ENCODE peak calls at places on chromosomes 2 and 18, in four cellular contexts. One of them, this sample, is unnamed.

GRCh38 chr2:202642567-202642966 is 7.8 kb downstream of the FAM117B start:
- DNase-seq in astrocyte of the spinal cord: no peak
- DNase-seq in fibroblast of lung: no peak
- DNase-seq in HCT116: no peak
- DNase-seq in this sample: no peak

GRCh38 chr2:196500686-196501431 is 138.7 kb upstream of the CCDC150 start:
- DNase-seq in HCT116: no peak
- DNase-seq in fibroblast of lung: no peak
- DNase-seq in astrocyte of the spinal cord: peak
- DNase-seq in this sample: peak

GRCh38 chr2:164048729-164049128 is 312.9 kb upstream of the FIGN start:
- DNase-seq in fibroblast of lung: no peak
- DNase-seq in HCT116: no peak
- DNase-seq in astrocyte of the spinal cord: no peak
- DNase-seq in this sample: no peak

GRCh38 chr2:20135631-20136050 is 84.2 kb upstream of the LAPTM4A start:
- DNase-seq in fibroblast of lung: peak
- DNase-seq in astrocyte of the spinal cord: peak
- DNase-seq in HCT116: peak
- DNase-seq in this sample: no peak

GRCh38 chr18:8912348-8913057 is 190.0 kb upstream of the NDUFV2 start:
- DNase-seq in astrocyte of the spinal cord: no peak
- DNase-seq in HCT116: no peak
- DNase-seq in fibroblast of lung: no peak
- DNase-seq in this sample: no peak

GRCh38 chr2:205670292-205670691 is 12.0 kb upstream of the NRP2 start:
- DNase-seq in astrocyte of the spinal cord: no peak
- DNase-seq in fibroblast of lung: no peak
- DNase-seq in HCT116: no peak
- DNase-seq in this sample: no peak

GRCh38 chr18:13746636-13747035 is 20.2 kb downstream of the RNMT start:
- DNase-seq in fibroblast of lung: no peak
- DNase-seq in astrocyte of the spinal cord: no peak
- DNase-seq in HCT116: no peak
- DNase-seq in this sample: no peak

GRCh38 chr2:127134833-127135830 is 28.2 kb upstream of the BIN1 start:
- DNase-seq in fibroblast of lung: no peak
- DNase-seq in astrocyte of the spinal cord: no peak
- DNase-seq in HCT116: no peak
- DNase-seq in this sample: no peak

GRCh38 chr2:64263315-64263714 is 119.1 kb upstream of the PELI1 start:
- DNase-seq in fibroblast of lung: peak
- DNase-seq in astrocyte of the spinal cord: peak
- DNase-seq in HCT116: no peak
- DNase-seq in this sample: peak

GRCh38 chr2:146412625-146413024 is 1432.2 kb upstream of the ACVR2A start:
- DNase-seq in fibroblast of lung: no peak
- DNase-seq in HCT116: peak
- DNase-seq in astrocyte of the spinal cord: no peak
- DNase-seq in this sample: no peak

GRCh38 chr2:139585133-139585532 is 804.9 kb upstream of the NXPH2 start:
- DNase-seq in fibroblast of lung: no peak
- DNase-seq in astrocyte of the spinal cord: no peak
- DNase-seq in HCT116: no peak
- DNase-seq in this sample: no peak

GRCh38 chr2:151071382-151071781 is 190.3 kb downstream of the RBM43 start:
- DNase-seq in fibroblast of lung: peak
- DNase-seq in astrocyte of the spinal cord: peak
- DNase-seq in HCT116: peak
- DNase-seq in this sample: peak

GRCh38 chr2:86703704-86704370 is 16.3 kb upstream of the RMND5A start:
- DNase-seq in fibroblast of lung: peak
- DNase-seq in HCT116: peak
- DNase-seq in astrocyte of the spinal cord: peak
- DNase-seq in this sample: peak

GRCh38 chr2:215530191-215530968 is 94.5 kb upstream of the FN1 start:
- DNase-seq in fibroblast of lung: peak
- DNase-seq in HCT116: no peak
- DNase-seq in astrocyte of the spinal cord: peak
- DNase-seq in this sample: no peak

GRCh38 chr2:148000095-148000494 is 20.4 kb downstream of the ORC4 start:
- DNase-seq in HCT116: no peak
- DNase-seq in astrocyte of the spinal cord: no peak
- DNase-seq in fibroblast of lung: no peak
- DNase-seq in this sample: no peak

GRCh38 chr18:5059540-5060032 is 137.5 kb downstream of the AKAIN1 start:
- DNase-seq in HCT116: no peak
- DNase-seq in fibroblast of lung: no peak
- DNase-seq in astrocyte of the spinal cord: no peak
- DNase-seq in this sample: no peak

GRCh38 chr2:102186676-102187190 is at the start of gene IL1RL2:
- DNase-seq in astrocyte of the spinal cord: no peak
- DNase-seq in fibroblast of lung: no peak
- DNase-seq in HCT116: no peak
- DNase-seq in this sample: no peak

GRCh38 chr2:189782221-189782671 is 1.9 kb downstream of the ORMDL1 start:
- DNase-seq in fibroblast of lung: peak
- DNase-seq in astrocyte of the spinal cord: no peak
- DNase-seq in HCT116: no peak
- DNase-seq in this sample: no peak

GRCh38 chr18:32688821-32689220 is 84.0 kb downstream of the KLHL14 start:
- DNase-seq in fibroblast of lung: no peak
- DNase-seq in HCT116: no peak
- DNase-seq in astrocyte of the spinal cord: no peak
- DNase-seq in this sample: no peak

GRCh38 chr2:179574061-179574519 is 287.3 kb downstream of the ZNF385B start:
- DNase-seq in HCT116: no peak
- DNase-seq in fibroblast of lung: no peak
- DNase-seq in astrocyte of the spinal cord: no peak
- DNase-seq in this sample: no peak

GRCh38 chr2:138059487-138059886 is 95.2 kb downstream of the HNMT start:
- DNase-seq in HCT116: no peak
- DNase-seq in fibroblast of lung: peak
- DNase-seq in astrocyte of the spinal cord: peak
- DNase-seq in this sample: no peak

GRCh38 chr2:226649871-226650660 is 149.6 kb downstream of the IRS1 start:
- DNase-seq in fibroblast of lung: peak
- DNase-seq in HCT116: peak
- DNase-seq in astrocyte of the spinal cord: peak
- DNase-seq in this sample: peak

GRCh38 chr2:121284424-121285076 is 452 bp downstream of the TFCP2L1 start:
- DNase-seq in astrocyte of the spinal cord: no peak
- DNase-seq in fibroblast of lung: no peak
- DNase-seq in HCT116: no peak
- DNase-seq in this sample: no peak

GRCh38 chr2:200242553-200242952 is 63.9 kb upstream of the SPATS2L start:
- DNase-seq in fibroblast of lung: no peak
- DNase-seq in HCT116: no peak
- DNase-seq in astrocyte of the spinal cord: no peak
- DNase-seq in this sample: no peak

GRCh38 chr2:119208791-119209203 is 14.8 kb upstream of the STEAP3 start:
- DNase-seq in HCT116: peak
- DNase-seq in astrocyte of the spinal cord: peak
- DNase-seq in fibroblast of lung: no peak
- DNase-seq in this sample: no peak

GRCh38 chr2:54212456-54212855 is 43.6 kb downstream of the TSPYL6 start:
- DNase-seq in astrocyte of the spinal cord: peak
- DNase-seq in fibroblast of lung: peak
- DNase-seq in HCT116: no peak
- DNase-seq in this sample: peak

GRCh38 chr2:181189932-181190331 is 209.5 kb downstream of the UBE2E3 start:
- DNase-seq in HCT116: no peak
- DNase-seq in fibroblast of lung: no peak
- DNase-seq in astrocyte of the spinal cord: no peak
- DNase-seq in this sample: no peak

GRCh38 chr2:212133337-212133736 is 405.3 kb downstream of the ERBB4 start:
- DNase-seq in fibroblast of lung: no peak
- DNase-seq in HCT116: no peak
- DNase-seq in astrocyte of the spinal cord: no peak
- DNase-seq in this sample: no peak

GRCh38 chr2:237904806-237905599 is 45.6 kb downstream of the RAMP1 start:
- DNase-seq in fibroblast of lung: peak
- DNase-seq in HCT116: no peak
- DNase-seq in astrocyte of the spinal cord: peak
- DNase-seq in this sample: peak
- H3K4me3 ChIP-seq in fibroblast of lung: no peak
- H3K4me3 ChIP-seq in HCT116: no peak
- H3K4me3 ChIP-seq in astrocyte of the spinal cord: no peak
- H3K4me3 ChIP-seq in this sample: no peak

GRCh38 chr2:47551800-47552525 is 149.0 kb downstream of the MSH2 start:
- DNase-seq in HCT116: no peak
- DNase-seq in fibroblast of lung: no peak
- DNase-seq in astrocyte of the spinal cord: no peak
- DNase-seq in this sample: no peak
- H3K4me3 ChIP-seq in HCT116: no peak
- H3K4me3 ChIP-seq in fibroblast of lung: no peak
- H3K4me3 ChIP-seq in astrocyte of the spinal cord: no peak
- H3K4me3 ChIP-seq in this sample: no peak

GRCh38 chr2:238851026-238851425 is 3.1 kb downstream of the TWIST2 start:
- DNase-seq in astrocyte of the spinal cord: no peak
- DNase-seq in fibroblast of lung: no peak
- DNase-seq in HCT116: no peak
- DNase-seq in this sample: no peak
- H3K4me3 ChIP-seq in astrocyte of the spinal cord: no peak
- H3K4me3 ChIP-seq in fibroblast of lung: peak
- H3K4me3 ChIP-seq in HCT116: no peak
- H3K4me3 ChIP-seq in this sample: peak

GRCh38 chr2:213545964-213546363 is 261.7 kb downstream of the SPAG16 start:
- DNase-seq in astrocyte of the spinal cord: no peak
- DNase-seq in fibroblast of lung: no peak
- DNase-seq in HCT116: no peak
- DNase-seq in this sample: no peak
- H3K4me3 ChIP-seq in astrocyte of the spinal cord: no peak
- H3K4me3 ChIP-seq in fibroblast of lung: no peak
- H3K4me3 ChIP-seq in HCT116: no peak
- H3K4me3 ChIP-seq in this sample: no peak

GRCh38 chr2:45653125-45653524 is 1.6 kb downstream of the PRKCE start:
- DNase-seq in HCT116: no peak
- DNase-seq in astrocyte of the spinal cord: no peak
- DNase-seq in fibroblast of lung: no peak
- DNase-seq in this sample: no peak
- H3K4me3 ChIP-seq in HCT116: no peak
- H3K4me3 ChIP-seq in astrocyte of the spinal cord: peak
- H3K4me3 ChIP-seq in fibroblast of lung: peak
- H3K4me3 ChIP-seq in this sample: peak

GRCh38 chr18:77251730-77252050 is 2.0 kb downstream of the GALR1 start:
- DNase-seq in fibroblast of lung: no peak
- DNase-seq in HCT116: no peak
- DNase-seq in astrocyte of the spinal cord: no peak
- DNase-seq in this sample: no peak
- H3K4me3 ChIP-seq in fibroblast of lung: no peak
- H3K4me3 ChIP-seq in HCT116: no peak
- H3K4me3 ChIP-seq in astrocyte of the spinal cord: no peak
- H3K4me3 ChIP-seq in this sample: no peak

DNA sequence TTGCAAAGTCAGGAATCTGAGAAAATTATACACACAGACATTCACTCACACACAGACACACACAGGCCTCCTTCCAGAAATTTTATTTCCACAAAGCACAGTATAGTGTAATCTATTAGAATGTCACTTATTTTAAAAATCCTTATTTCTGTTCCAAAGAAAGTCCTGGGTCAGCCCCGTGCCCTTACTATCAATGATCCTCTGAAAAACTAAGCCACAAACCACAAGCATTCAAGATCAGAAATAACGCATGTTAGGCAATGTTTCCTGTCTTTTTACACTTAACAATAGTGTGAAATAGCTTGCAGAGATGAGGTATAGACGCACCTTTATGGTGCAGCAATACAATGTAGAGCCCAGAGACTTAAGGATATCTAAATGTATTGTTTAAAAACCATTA is 25.8 kb downstream of the TBC1D8 start:
- DNase-seq in fibroblast of lung: peak
- DNase-seq in astrocyte of the spinal cord: no peak
- DNase-seq in HCT116: peak
- DNase-seq in this sample: no peak
- H3K4me3 ChIP-seq in fibroblast of lung: no peak
- H3K4me3 ChIP-seq in astrocyte of the spinal cord: no peak
- H3K4me3 ChIP-seq in HCT116: no peak
- H3K4me3 ChIP-seq in this sample: no peak

GRCh38 chr2:28674062-28674712 is 77.4 kb upstream of the PPP1CB start:
- DNase-seq in fibroblast of lung: peak
- DNase-seq in astrocyte of the spinal cord: peak
- DNase-seq in HCT116: no peak
- DNase-seq in this sample: no peak

GRCh38 chr2:28673338-28673737 is 78.3 kb upstream of the PPP1CB start:
- DNase-seq in HCT116: no peak
- DNase-seq in astrocyte of the spinal cord: no peak
- DNase-seq in fibroblast of lung: no peak
- DNase-seq in this sample: no peak

GRCh38 chr2:28668106-28668814 is 83.4 kb upstream of the PPP1CB start:
- DNase-seq in fibroblast of lung: no peak
- DNase-seq in HCT116: no peak
- DNase-seq in astrocyte of the spinal cord: no peak
- DNase-seq in this sample: no peak

GRCh38 chr2:28668880-28669279 is 82.8 kb upstream of the PPP1CB start:
- DNase-seq in astrocyte of the spinal cord: no peak
- DNase-seq in HCT116: no peak
- DNase-seq in fibroblast of lung: no peak
- DNase-seq in this sample: no peak

GRCh38 chr2:28670882-28671281 is 80.7 kb upstream of the PPP1CB start:
- DNase-seq in astrocyte of the spinal cord: no peak
- DNase-seq in fibroblast of lung: no peak
- DNase-seq in HCT116: no peak
- DNase-seq in this sample: no peak
- H3K4me3 ChIP-seq in astrocyte of the spinal cord: no peak
- H3K4me3 ChIP-seq in fibroblast of lung: no peak
- H3K4me3 ChIP-seq in HCT116: no peak
- H3K4me3 ChIP-seq in this sample: no peak